ENCODE peak calls at places on chromosomes 7 and 10, in six cellular contexts. X is heart right ventricle; N is kidney epithelial cell; T is right lobe of liver; H is A549; F is CD8-positive, alpha-beta T cell. K is an unnamed sample.

GRCh38 chr7:48035967-48036478 is 680 bp downstream of the C7orf57 start:
- DNase-seq in T (peak), F (no peak), X (peak), N (no peak), H (peak), K (peak)

GRCh38 chr7:100065452-100066186 is 15.9 kb downstream of the ZNF3 start:
- DNase-seq in H (no peak), N (no peak), X (no peak), T (peak), F (no peak), K (no peak)

GRCh38 chr10:86043236-86043635 is 323.4 kb downstream of the GRID1 start:
- DNase-seq in X (no peak), H (no peak), F (no peak), T (no peak), N (no peak), K (no peak)

GRCh38 chr7:778968-779451 is 51.9 kb upstream of the PRKAR1B start:
- DNase-seq in T (no peak), X (no peak), F (no peak), H (no peak), N (no peak), K (no peak)

GRCh38 chr10:102460836-102461186 is 9.5 kb upstream of the C10orf95 start:
- DNase-seq in T (no peak), F (no peak), X (no peak), N (no peak), H (no peak), K (no peak)

GRCh38 chr10:111488668-111489067 is 411.8 kb downstream of the ADRA2A start:
- DNase-seq in X (no peak), F (no peak), H (no peak), N (no peak), T (no peak), K (no peak)

GRCh38 chr7:14368285-14368684 is 378.8 kb upstream of the ETV1 start:
- DNase-seq in F (no peak), X (no peak), T (no peak), H (no peak), N (no peak), K (no peak)

GRCh38 chr7:43873300-43873699 is 4.0 kb upstream of the MRPS24 start:
- DNase-seq in F (no peak), N (no peak), H (peak), T (no peak), X (no peak), K (no peak)

GRCh38 chr7:81367335-81367801 is 402.5 kb downstream of the HGF start:
- DNase-seq in H (no peak), F (no peak), X (no peak), T (no peak), N (no peak), K (no peak)

GRCh38 chr7:149196151-149196704 is 882 bp downstream of the ZNF282 start:
- DNase-seq in H (peak), N (no peak), X (no peak), T (no peak), F (peak), K (no peak)

DNA sequence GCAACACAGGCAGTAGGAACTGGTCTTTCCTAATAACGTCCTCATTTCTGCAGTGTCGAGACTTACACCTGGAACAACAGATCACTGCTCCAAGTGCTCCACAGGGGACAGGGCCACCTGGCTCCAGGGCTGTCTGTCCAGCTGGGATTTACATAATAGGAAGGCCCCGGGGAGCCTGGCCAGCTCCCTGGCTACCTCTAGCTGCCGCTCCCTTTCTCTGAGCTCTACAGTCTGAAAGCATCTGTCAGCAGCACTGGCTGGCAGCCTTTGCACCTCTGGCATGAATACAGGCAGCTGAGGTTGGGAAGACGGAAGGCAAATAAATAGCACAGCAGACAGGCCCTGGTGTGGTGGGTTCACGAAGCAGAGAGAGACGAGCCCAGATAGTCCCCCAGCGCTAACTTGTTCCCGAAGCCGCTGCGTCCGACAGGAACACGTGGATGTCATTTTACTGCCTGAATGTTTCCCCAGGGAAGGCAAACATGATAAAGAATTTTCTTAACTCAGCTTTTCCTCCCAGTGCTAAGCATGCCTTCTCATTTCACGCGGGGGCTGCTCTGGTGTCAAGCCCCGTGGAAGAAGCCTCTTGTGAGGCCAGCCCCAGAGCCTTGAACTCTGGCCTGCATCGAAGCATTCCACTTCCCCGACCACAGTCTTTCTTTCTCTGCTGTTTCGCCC is 105.4 kb downstream of the ITIH5 start:
- DNase-seq in H (no peak), T (peak), N (no peak), F (no peak), X (peak), K (no peak)
- TF ChIP-seq CTCF in H (no peak), T (no peak), N (no peak), F (no peak), X (no peak), K (no peak)

GRCh38 chr10:31261502-31262311 is 57.3 kb upstream of the ZEB1 start:
- DNase-seq in X (no peak), T (no peak), F (no peak), H (no peak), N (peak), K (no peak)
- H3K4me3 ChIP-seq in X (no peak), T (no peak), F (no peak), H (no peak), N (no peak), K (no peak)

GRCh38 chr10:76072384-76072783 is 641.0 kb downstream of the LRMDA start:
- DNase-seq in N (no peak), T (no peak), X (no peak), H (no peak), F (no peak), K (no peak)
- TF ChIP-seq CTCF in N (no peak), T (no peak), X (no peak), H (no peak), F (no peak), K (no peak)

DNA sequence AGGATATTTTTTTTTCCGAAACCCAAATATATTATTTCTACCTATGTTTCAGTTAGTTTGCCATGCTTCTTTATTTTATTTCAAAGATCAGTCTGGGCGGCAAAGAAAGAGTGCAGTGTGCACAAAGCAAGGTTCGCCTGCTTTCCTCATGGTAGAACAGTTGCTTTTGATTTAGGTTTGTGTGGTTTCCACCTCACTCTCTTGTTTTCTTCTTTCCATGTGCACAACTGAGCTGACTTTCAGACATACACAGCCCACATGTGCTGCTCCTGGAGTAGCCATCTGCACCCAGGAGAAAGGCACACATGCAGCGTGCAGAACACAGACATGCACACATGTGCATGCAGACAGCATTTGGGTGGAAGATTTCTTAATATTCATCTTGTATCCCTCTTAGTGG is 302.1 kb downstream of the FZD1 start:
- DNase-seq in N (no peak), X (no peak), F (no peak), T (no peak), H (no peak), K (no peak)
- H3K4me3 ChIP-seq in N (no peak), X (no peak), F (no peak), T (no peak), H (no peak), K (no peak)

GRCh38 chr7:158443688-158444483 is 143.7 kb downstream of the PTPRN2 start:
- DNase-seq in H (no peak), N (no peak), T (no peak), F (no peak), X (no peak), K (no peak)

GRCh38 chr7:158444501-158445420 is 142.9 kb downstream of the PTPRN2 start:
- DNase-seq in H (no peak), F (no peak), X (no peak), T (no peak), N (no peak), K (no peak)

GRCh38 chr7:158443014-158443687 is 144.5 kb downstream of the PTPRN2 start:
- DNase-seq in T (no peak), X (no peak), H (no peak), F (no peak), N (no peak), K (no peak)

GRCh38 chr7:158439035-158439434 is 148.6 kb downstream of the PTPRN2 start:
- DNase-seq in N (no peak), H (no peak), T (no peak), F (no peak), X (no peak), K (peak)

DNA sequence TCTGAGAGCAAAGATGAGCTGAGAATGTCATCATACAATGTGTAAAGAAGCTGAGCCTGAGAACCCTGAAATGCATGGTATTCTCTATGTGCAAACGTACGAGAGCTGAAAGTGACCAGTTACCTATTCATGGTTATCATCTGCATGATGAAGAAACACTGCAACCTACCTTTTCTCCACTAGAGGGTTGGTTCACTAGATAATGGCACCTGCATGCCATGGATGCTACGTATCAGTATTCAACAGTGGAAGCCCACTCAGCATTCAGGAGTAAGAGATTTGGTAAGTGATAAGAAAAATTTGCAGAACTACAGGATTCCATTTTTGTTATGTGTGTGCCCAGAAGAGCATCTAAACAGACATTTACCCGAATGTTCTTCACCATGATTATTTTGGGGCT is 145.4 kb downstream of the PTPRN2 start:
- DNase-seq in F (no peak), N (no peak), X (no peak), H (peak), T (no peak), K (no peak)
- TF ChIP-seq CTCF in F (no peak), N (no peak), X (no peak), H (no peak), T (peak), K (peak)

GRCh38 chr10:64036306-64036930 is 515.2 kb downstream of the REEP3 start:
- DNase-seq in N (peak), X (no peak), T (no peak), F (no peak), H (no peak), K (no peak)
- H3K4me3 ChIP-seq in N (no peak), X (no peak), T (no peak), F (no peak), H (no peak), K (no peak)

K was measured in WERI-Rb-1.